ENCODE peak calls at places on chromosomes 1 and 21, in seven cellular contexts. J is amniotic stem cell, P is NCI-H1694 treated with DMSO at 0.1 percent for 48 hours, U is HCT116, A is NCI-H1092 treated with DMSO at 0.1 percent for 48 hours, L is GM12865, W is NCI-H2029. B is an unnamed sample.

GRCh38 chr21:42671778-42672593 is 18.6 kb downstream of the PDE9A start:
- DNase-seq in L (no peak), J (no peak), U (no peak), P (no peak), A (peak; percentile 97), W (peak; percentile 91), B (peak; percentile 85)

GRCh38 chr1:213274140-213274539 is 223.1 kb downstream of the RPS6KC1 start:
- DNase-seq in P (peak; percentile 18), L (peak; percentile 11), A (no peak), U (no peak), J (no peak), W (no peak), B (peak; percentile 59)

GRCh38 chr1:235423214-235423652 is 56.0 kb downstream of the TBCE start:
- DNase-seq in U (no peak), P (no peak), W (no peak), J (no peak), L (peak; percentile 10), A (no peak), B (no peak)

GRCh38 chr1:112399456-112399855 is 3.4 kb downstream of the CTTNBP2NL start:
- DNase-seq in W (no peak), U (no peak), A (no peak), L (no peak), J (no peak), P (no peak), B (no peak)

GRCh38 chr1:44239961-44240371 is 26.7 kb downstream of the DMAP1 start:
- DNase-seq in J (no peak), P (no peak), A (no peak), U (no peak), L (no peak), W (no peak), B (peak; percentile 29)

GRCh38 chr1:6423321-6423999 is 1.1 kb upstream of the ESPN start:
- DNase-seq in J (no peak), L (peak; percentile 63), P (peak; percentile 72), A (peak; percentile 85), W (peak; percentile 82), U (peak; percentile 80), B (peak; percentile 86)

GRCh38 chr1:94126651-94127050 is 5.7 kb upstream of the ABCA4 start:
- DNase-seq in J (no peak), A (no peak), L (no peak), P (no peak), U (no peak), W (no peak), B (no peak)

GRCh38 chr1:15885701-15886612 is 38.5 kb downstream of the SPEN start:
- DNase-seq in L (peak; percentile 63), P (peak; percentile 50), J (peak; percentile 57), U (peak; percentile 41), W (peak; percentile 92), A (peak; percentile 66), B (peak; percentile 89)

GRCh38 chr1:47624531-47624930 is 186.7 kb downstream of the FOXD2 start:
- DNase-seq in A (peak; percentile 66), W (peak; percentile 76), U (peak; percentile 32), P (no peak), J (no peak), L (no peak), B (peak; percentile 15)

GRCh38 chr1:48853006-48853405 is 76.3 kb upstream of the BEND5 start:
- DNase-seq in A (no peak), L (no peak), U (no peak), J (peak; percentile 84), W (no peak), P (no peak), B (peak; percentile 10)

GRCh38 chr1:59645893-59646292 is 168.9 kb upstream of the HOOK1 start:
- DNase-seq in P (no peak), W (no peak), L (no peak), J (peak; percentile 3), U (no peak), A (no peak), B (no peak)

GRCh38 chr1:67803380-67804279 is 29.6 kb downstream of the GNG12 start:
- DNase-seq in U (no peak), L (no peak), P (peak; percentile 10), W (no peak), J (no peak), A (no peak), B (no peak)

GRCh38 chr1:50967416-50968020 is 2.5 kb upstream of the CDKN2C start:
- DNase-seq in L (peak; percentile 61), J (no peak), U (no peak), W (peak; percentile 50), A (peak; percentile 50), P (peak; percentile 49), B (peak; percentile 56)

GRCh38 chr1:192401832-192402231 is 85.0 kb downstream of the RGS21 start:
- DNase-seq in U (no peak), P (no peak), L (no peak), A (no peak), W (no peak), J (no peak), B (no peak)

GRCh38 chr1:201405484-201405831 is 6.3 kb upstream of the LAD1 start:
- DNase-seq in W (no peak), J (no peak), U (no peak), L (peak; percentile 70), A (no peak), P (no peak), B (peak; percentile 20)

GRCh38 chr1:234435620-234436019 is 43.4 kb downstream of the TARBP1 start:
- DNase-seq in U (no peak), L (no peak), W (no peak), A (no peak), P (no peak), J (no peak), B (no peak)